ENCODE peak calls at places on chromosome 2, in ten cellular contexts. One of them, this sample, is unnamed.

GRCh38 chr2:41966431-41966893 is 81.4 kb upstream of the PKDCC start:
- DNase-seq in left kidney: peak; percentile 84
- DNase-seq in amniotic epithelial cell: peak; percentile 90
- DNase-seq in retina: no peak
- DNase-seq in ecto neural progenitor cell: no peak
- DNase-seq in AG08395: peak; percentile 95
- DNase-seq in NCI-H2029: peak; percentile 38
- DNase-seq in T-cell: no peak
- DNase-seq in stimulated activated CD8-positive, alpha-beta memory T cell treated with anti-CD3 and anti-CD28 coated beads, Interleukin-12 subunit alpha, Interleukin-12 subunit beta, amount 100 ng/mL, for 1 hour: no peak
- DNase-seq in colonic mucosa: peak; percentile 83
- DNase-seq in this sample: no peak

GRCh38 chr2:102190425-102191107 is 3.7 kb downstream of the IL1RL2 start:
- DNase-seq in left kidney: peak; percentile 79
- DNase-seq in amniotic epithelial cell: no peak
- DNase-seq in retina: peak; percentile 6
- DNase-seq in ecto neural progenitor cell: no peak
- DNase-seq in AG08395: no peak
- DNase-seq in NCI-H2029: no peak
- DNase-seq in T-cell: no peak
- DNase-seq in stimulated activated CD8-positive, alpha-beta memory T cell treated with anti-CD3 and anti-CD28 coated beads, Interleukin-12 subunit alpha, Interleukin-12 subunit beta, amount 100 ng/mL, for 1 hour: no peak
- DNase-seq in colonic mucosa: peak; percentile 22
- DNase-seq in this sample: no peak

GRCh38 chr2:218569661-218570500 is 1.2 kb downstream of the CNOT9 start:
- DNase-seq in left kidney: peak; percentile 54
- DNase-seq in amniotic epithelial cell: peak; percentile 65
- DNase-seq in retina: peak; percentile 21
- DNase-seq in ecto neural progenitor cell: no peak
- DNase-seq in AG08395: peak; percentile 26
- DNase-seq in NCI-H2029: no peak
- DNase-seq in T-cell: no peak
- DNase-seq in stimulated activated CD8-positive, alpha-beta memory T cell treated with anti-CD3 and anti-CD28 coated beads, Interleukin-12 subunit alpha, Interleukin-12 subunit beta, amount 100 ng/mL, for 1 hour: no peak
- DNase-seq in colonic mucosa: peak; percentile 29
- DNase-seq in this sample: no peak

GRCh38 chr2:182360012-182360662 is 66.7 kb downstream of the PDE1A start:
- DNase-seq in left kidney: peak; percentile 23
- DNase-seq in amniotic epithelial cell: peak; percentile 91
- DNase-seq in retina: no peak
- DNase-seq in ecto neural progenitor cell: no peak
- DNase-seq in AG08395: peak; percentile 10
- DNase-seq in NCI-H2029: no peak
- DNase-seq in T-cell: no peak
- DNase-seq in stimulated activated CD8-positive, alpha-beta memory T cell treated with anti-CD3 and anti-CD28 coated beads, Interleukin-12 subunit alpha, Interleukin-12 subunit beta, amount 100 ng/mL, for 1 hour: no peak
- DNase-seq in colonic mucosa: peak; percentile 52
- DNase-seq in this sample: no peak

GRCh38 chr2:231037202-231037730 is at the start of gene C2orf72:
- DNase-seq in left kidney: peak; percentile 75
- DNase-seq in amniotic epithelial cell: no peak
- DNase-seq in retina: peak; percentile 27
- DNase-seq in ecto neural progenitor cell: no peak
- DNase-seq in AG08395: no peak
- DNase-seq in NCI-H2029: no peak
- DNase-seq in T-cell: no peak
- DNase-seq in stimulated activated CD8-positive, alpha-beta memory T cell treated with anti-CD3 and anti-CD28 coated beads, Interleukin-12 subunit alpha, Interleukin-12 subunit beta, amount 100 ng/mL, for 1 hour: no peak
- DNase-seq in colonic mucosa: no peak
- DNase-seq in this sample: no peak

GRCh38 chr2:12493031-12493513 is 223.7 kb upstream of the TRIB2 start:
- DNase-seq in left kidney: peak; percentile 51
- DNase-seq in amniotic epithelial cell: peak; percentile 97
- DNase-seq in retina: no peak
- DNase-seq in ecto neural progenitor cell: no peak
- DNase-seq in AG08395: peak; percentile 46
- DNase-seq in NCI-H2029: no peak
- DNase-seq in T-cell: no peak
- DNase-seq in stimulated activated CD8-positive, alpha-beta memory T cell treated with anti-CD3 and anti-CD28 coated beads, Interleukin-12 subunit alpha, Interleukin-12 subunit beta, amount 100 ng/mL, for 1 hour: no peak
- DNase-seq in colonic mucosa: no peak
- DNase-seq in this sample: no peak

GRCh38 chr2:156329031-156329921 is 3.2 kb downstream of the NR4A2 start:
- DNase-seq in left kidney: peak; percentile 52
- DNase-seq in amniotic epithelial cell: no peak
- DNase-seq in retina: peak; percentile 75
- DNase-seq in ecto neural progenitor cell: no peak
- DNase-seq in AG08395: no peak
- DNase-seq in NCI-H2029: no peak
- DNase-seq in T-cell: no peak
- DNase-seq in stimulated activated CD8-positive, alpha-beta memory T cell treated with anti-CD3 and anti-CD28 coated beads, Interleukin-12 subunit alpha, Interleukin-12 subunit beta, amount 100 ng/mL, for 1 hour: no peak
- DNase-seq in colonic mucosa: no peak
- DNase-seq in this sample: no peak

GRCh38 chr2:188047760-188048159 is 243.9 kb upstream of the GULP1 start:
- DNase-seq in left kidney: no peak
- DNase-seq in amniotic epithelial cell: no peak
- DNase-seq in retina: no peak
- DNase-seq in ecto neural progenitor cell: no peak
- DNase-seq in AG08395: no peak
- DNase-seq in NCI-H2029: no peak
- DNase-seq in T-cell: no peak
- DNase-seq in stimulated activated CD8-positive, alpha-beta memory T cell treated with anti-CD3 and anti-CD28 coated beads, Interleukin-12 subunit alpha, Interleukin-12 subunit beta, amount 100 ng/mL, for 1 hour: no peak
- DNase-seq in colonic mucosa: no peak
- DNase-seq in this sample: no peak

GRCh38 chr2:18583905-18584607 is 5.3 kb downstream of the NT5C1B start:
- DNase-seq in left kidney: no peak
- DNase-seq in amniotic epithelial cell: no peak
- DNase-seq in retina: no peak
- DNase-seq in ecto neural progenitor cell: no peak
- DNase-seq in AG08395: no peak
- DNase-seq in NCI-H2029: no peak
- DNase-seq in T-cell: no peak
- DNase-seq in stimulated activated CD8-positive, alpha-beta memory T cell treated with anti-CD3 and anti-CD28 coated beads, Interleukin-12 subunit alpha, Interleukin-12 subunit beta, amount 100 ng/mL, for 1 hour: no peak
- DNase-seq in colonic mucosa: no peak
- DNase-seq in this sample: no peak

GRCh38 chr2:75041791-75042231 is 83.4 kb downstream of the POLE4 start:
- DNase-seq in left kidney: peak; percentile 13
- DNase-seq in amniotic epithelial cell: no peak
- DNase-seq in retina: no peak
- DNase-seq in ecto neural progenitor cell: no peak
- DNase-seq in AG08395: no peak
- DNase-seq in NCI-H2029: no peak
- DNase-seq in T-cell: no peak
- DNase-seq in stimulated activated CD8-positive, alpha-beta memory T cell treated with anti-CD3 and anti-CD28 coated beads, Interleukin-12 subunit alpha, Interleukin-12 subunit beta, amount 100 ng/mL, for 1 hour: no peak
- DNase-seq in colonic mucosa: no peak
- DNase-seq in this sample: no peak

GRCh38 chr2:110772383-110772755 is 40.0 kb downstream of the ACOXL start:
- DNase-seq in left kidney: no peak
- DNase-seq in amniotic epithelial cell: no peak
- DNase-seq in retina: no peak
- DNase-seq in ecto neural progenitor cell: no peak
- DNase-seq in AG08395: no peak
- DNase-seq in NCI-H2029: no peak
- DNase-seq in T-cell: no peak
- DNase-seq in stimulated activated CD8-positive, alpha-beta memory T cell treated with anti-CD3 and anti-CD28 coated beads, Interleukin-12 subunit alpha, Interleukin-12 subunit beta, amount 100 ng/mL, for 1 hour: no peak
- DNase-seq in colonic mucosa: no peak
- DNase-seq in this sample: no peak

GRCh38 chr2:84643991-84644390 is 127.7 kb downstream of the DNAH6 start:
- DNase-seq in left kidney: no peak
- DNase-seq in amniotic epithelial cell: peak; percentile 21
- DNase-seq in retina: peak; percentile 10
- DNase-seq in ecto neural progenitor cell: no peak
- DNase-seq in AG08395: no peak
- DNase-seq in NCI-H2029: no peak
- DNase-seq in T-cell: no peak
- DNase-seq in stimulated activated CD8-positive, alpha-beta memory T cell treated with anti-CD3 and anti-CD28 coated beads, Interleukin-12 subunit alpha, Interleukin-12 subunit beta, amount 100 ng/mL, for 1 hour: no peak
- DNase-seq in colonic mucosa: no peak
- DNase-seq in this sample: no peak

GRCh38 chr2:30193104-30193681 is 38.1 kb upstream of the LBH start:
- DNase-seq in left kidney: peak; percentile 24
- DNase-seq in amniotic epithelial cell: peak; percentile 54
- DNase-seq in retina: no peak
- DNase-seq in ecto neural progenitor cell: no peak
- DNase-seq in AG08395: peak; percentile 15
- DNase-seq in NCI-H2029: no peak
- DNase-seq in T-cell: no peak
- DNase-seq in stimulated activated CD8-positive, alpha-beta memory T cell treated with anti-CD3 and anti-CD28 coated beads, Interleukin-12 subunit alpha, Interleukin-12 subunit beta, amount 100 ng/mL, for 1 hour: no peak
- DNase-seq in colonic mucosa: no peak
- DNase-seq in this sample: no peak

GRCh38 chr2:191501390-191502168 is 176.4 kb upstream of the NABP1 start:
- DNase-seq in left kidney: peak; percentile 61
- DNase-seq in amniotic epithelial cell: peak; percentile 63
- DNase-seq in retina: peak; percentile 46
- DNase-seq in ecto neural progenitor cell: no peak
- DNase-seq in AG08395: peak; percentile 63
- DNase-seq in NCI-H2029: no peak
- DNase-seq in T-cell: no peak
- DNase-seq in stimulated activated CD8-positive, alpha-beta memory T cell treated with anti-CD3 and anti-CD28 coated beads, Interleukin-12 subunit alpha, Interleukin-12 subunit beta, amount 100 ng/mL, for 1 hour: no peak
- DNase-seq in colonic mucosa: no peak
- DNase-seq in this sample: no peak

GRCh38 chr2:100984892-100985307 is 17.2 kb upstream of the RPL31 start:
- DNase-seq in left kidney: peak; percentile 89
- DNase-seq in amniotic epithelial cell: peak; percentile 59
- DNase-seq in retina: peak; percentile 76
- DNase-seq in ecto neural progenitor cell: peak; percentile 81
- DNase-seq in AG08395: peak; percentile 73
- DNase-seq in NCI-H2029: peak; percentile 47
- DNase-seq in T-cell: peak; percentile 79
- DNase-seq in stimulated activated CD8-positive, alpha-beta memory T cell treated with anti-CD3 and anti-CD28 coated beads, Interleukin-12 subunit alpha, Interleukin-12 subunit beta, amount 100 ng/mL, for 1 hour: peak; percentile 64
- DNase-seq in colonic mucosa: peak; percentile 73
- DNase-seq in this sample: peak; percentile 72

GRCh38 chr2:113910110-113910717 is 20.3 kb downstream of the ACTR3 start:
- DNase-seq in left kidney: no peak
- DNase-seq in amniotic epithelial cell: no peak
- DNase-seq in retina: no peak
- DNase-seq in ecto neural progenitor cell: no peak
- DNase-seq in AG08395: no peak
- DNase-seq in NCI-H2029: no peak
- DNase-seq in T-cell: no peak
- DNase-seq in stimulated activated CD8-positive, alpha-beta memory T cell treated with anti-CD3 and anti-CD28 coated beads, Interleukin-12 subunit alpha, Interleukin-12 subunit beta, amount 100 ng/mL, for 1 hour: peak; percentile 56
- DNase-seq in colonic mucosa: no peak
- DNase-seq in this sample: no peak

GRCh38 chr2:177147093-177147694 is 65.4 kb upstream of the HNRNPA3 start:
- DNase-seq in left kidney: peak; percentile 85
- DNase-seq in amniotic epithelial cell: peak; percentile 66
- DNase-seq in retina: peak; percentile 29
- DNase-seq in ecto neural progenitor cell: no peak
- DNase-seq in AG08395: peak; percentile 56
- DNase-seq in NCI-H2029: peak; percentile 34
- DNase-seq in T-cell: peak; percentile 9
- DNase-seq in stimulated activated CD8-positive, alpha-beta memory T cell treated with anti-CD3 and anti-CD28 coated beads, Interleukin-12 subunit alpha, Interleukin-12 subunit beta, amount 100 ng/mL, for 1 hour: no peak
- DNase-seq in colonic mucosa: no peak
- DNase-seq in this sample: no peak

GRCh38 chr2:121085801-121086200 is 199.2 kb downstream of the TFCP2L1 start:
- DNase-seq in left kidney: no peak
- DNase-seq in amniotic epithelial cell: no peak
- DNase-seq in retina: no peak
- DNase-seq in ecto neural progenitor cell: no peak
- DNase-seq in AG08395: no peak
- DNase-seq in NCI-H2029: peak; percentile 44
- DNase-seq in T-cell: no peak
- DNase-seq in stimulated activated CD8-positive, alpha-beta memory T cell treated with anti-CD3 and anti-CD28 coated beads, Interleukin-12 subunit alpha, Interleukin-12 subunit beta, amount 100 ng/mL, for 1 hour: no peak
- DNase-seq in colonic mucosa: no peak
- DNase-seq in this sample: no peak

GRCh38 chr2:164882276-164882675 is 40.7 kb upstream of the COBLL1 start:
- DNase-seq in left kidney: no peak
- DNase-seq in amniotic epithelial cell: peak; percentile 53
- DNase-seq in retina: no peak
- DNase-seq in ecto neural progenitor cell: no peak
- DNase-seq in AG08395: no peak
- DNase-seq in NCI-H2029: no peak
- DNase-seq in T-cell: no peak
- DNase-seq in stimulated activated CD8-positive, alpha-beta memory T cell treated with anti-CD3 and anti-CD28 coated beads, Interleukin-12 subunit alpha, Interleukin-12 subunit beta, amount 100 ng/mL, for 1 hour: no peak
- DNase-seq in colonic mucosa: no peak
- DNase-seq in this sample: no peak

GRCh38 chr2:175976758-175977157 is 25.3 kb downstream of the LNPK start:
- DNase-seq in left kidney: no peak
- DNase-seq in amniotic epithelial cell: no peak
- DNase-seq in retina: no peak
- DNase-seq in ecto neural progenitor cell: no peak
- DNase-seq in AG08395: no peak
- DNase-seq in NCI-H2029: no peak
- DNase-seq in T-cell: no peak
- DNase-seq in stimulated activated CD8-positive, alpha-beta memory T cell treated with anti-CD3 and anti-CD28 coated beads, Interleukin-12 subunit alpha, Interleukin-12 subunit beta, amount 100 ng/mL, for 1 hour: no peak
- DNase-seq in colonic mucosa: no peak
- DNase-seq in this sample: no peak

GRCh38 chr2:54675281-54675680 is 48.2 kb upstream of the EML6 start:
- DNase-seq in left kidney: no peak
- DNase-seq in amniotic epithelial cell: no peak
- DNase-seq in retina: no peak
- DNase-seq in ecto neural progenitor cell: no peak
- DNase-seq in AG08395: no peak
- DNase-seq in NCI-H2029: no peak
- DNase-seq in T-cell: no peak
- DNase-seq in stimulated activated CD8-positive, alpha-beta memory T cell treated with anti-CD3 and anti-CD28 coated beads, Interleukin-12 subunit alpha, Interleukin-12 subunit beta, amount 100 ng/mL, for 1 hour: no peak
- DNase-seq in colonic mucosa: no peak
- DNase-seq in this sample: no peak

GRCh38 chr2:170155723-170156253 is 22.2 kb upstream of the MYO3B start:
- DNase-seq in left kidney: no peak
- DNase-seq in amniotic epithelial cell: peak; percentile 29
- DNase-seq in retina: no peak
- DNase-seq in ecto neural progenitor cell: no peak
- DNase-seq in AG08395: peak; percentile 14
- DNase-seq in NCI-H2029: no peak
- DNase-seq in T-cell: no peak
- DNase-seq in stimulated activated CD8-positive, alpha-beta memory T cell treated with anti-CD3 and anti-CD28 coated beads, Interleukin-12 subunit alpha, Interleukin-12 subunit beta, amount 100 ng/mL, for 1 hour: no peak
- DNase-seq in colonic mucosa: no peak
- DNase-seq in this sample: no peak

GRCh38 chr2:148899638-148900318 is 24.8 kb downstream of the KIF5C start:
- DNase-seq in left kidney: peak; percentile 29
- DNase-seq in amniotic epithelial cell: no peak
- DNase-seq in retina: no peak
- DNase-seq in ecto neural progenitor cell: no peak
- DNase-seq in AG08395: no peak
- DNase-seq in NCI-H2029: peak; percentile 34
- DNase-seq in T-cell: no peak
- DNase-seq in stimulated activated CD8-positive, alpha-beta memory T cell treated with anti-CD3 and anti-CD28 coated beads, Interleukin-12 subunit alpha, Interleukin-12 subunit beta, amount 100 ng/mL, for 1 hour: no peak
- DNase-seq in colonic mucosa: no peak
- DNase-seq in this sample: no peak

GRCh38 chr2:65465124-65465523 is 32.7 kb upstream of the SPRED2 start:
- DNase-seq in left kidney: no peak
- DNase-seq in amniotic epithelial cell: peak; percentile 4
- DNase-seq in retina: no peak
- DNase-seq in ecto neural progenitor cell: no peak
- DNase-seq in AG08395: peak; percentile 28
- DNase-seq in NCI-H2029: no peak
- DNase-seq in T-cell: no peak
- DNase-seq in stimulated activated CD8-positive, alpha-beta memory T cell treated with anti-CD3 and anti-CD28 coated beads, Interleukin-12 subunit alpha, Interleukin-12 subunit beta, amount 100 ng/mL, for 1 hour: no peak
- DNase-seq in colonic mucosa: no peak
- DNase-seq in this sample: no peak

GRCh38 chr2:133569416-133569815 is 1.2 kb upstream of the NCKAP5 start:
- DNase-seq in left kidney: peak; percentile 57
- DNase-seq in amniotic epithelial cell: no peak
- DNase-seq in retina: no peak
- DNase-seq in ecto neural progenitor cell: no peak
- DNase-seq in AG08395: no peak
- DNase-seq in NCI-H2029: no peak
- DNase-seq in T-cell: no peak
- DNase-seq in stimulated activated CD8-positive, alpha-beta memory T cell treated with anti-CD3 and anti-CD28 coated beads, Interleukin-12 subunit alpha, Interleukin-12 subunit beta, amount 100 ng/mL, for 1 hour: no peak
- DNase-seq in colonic mucosa: no peak
- DNase-seq in this sample: no peak

GRCh38 chr2:144456680-144457079 is 63.2 kb downstream of the ZEB2 start:
- DNase-seq in left kidney: no peak
- DNase-seq in amniotic epithelial cell: peak; percentile 95
- DNase-seq in retina: no peak
- DNase-seq in ecto neural progenitor cell: no peak
- DNase-seq in AG08395: peak; percentile 87
- DNase-seq in NCI-H2029: no peak
- DNase-seq in T-cell: no peak
- DNase-seq in stimulated activated CD8-positive, alpha-beta memory T cell treated with anti-CD3 and anti-CD28 coated beads, Interleukin-12 subunit alpha, Interleukin-12 subunit beta, amount 100 ng/mL, for 1 hour: no peak
- DNase-seq in colonic mucosa: no peak
- DNase-seq in this sample: no peak

GRCh38 chr2:57947398-57947797 is 99.2 kb upstream of the VRK2 start:
- DNase-seq in left kidney: no peak
- DNase-seq in amniotic epithelial cell: no peak
- DNase-seq in retina: no peak
- DNase-seq in ecto neural progenitor cell: no peak
- DNase-seq in AG08395: no peak
- DNase-seq in NCI-H2029: no peak
- DNase-seq in T-cell: no peak
- DNase-seq in stimulated activated CD8-positive, alpha-beta memory T cell treated with anti-CD3 and anti-CD28 coated beads, Interleukin-12 subunit alpha, Interleukin-12 subunit beta, amount 100 ng/mL, for 1 hour: no peak
- DNase-seq in colonic mucosa: no peak
- DNase-seq in this sample: no peak

GRCh38 chr2:237869357-237870102 is 10.1 kb downstream of the RAMP1 start:
- DNase-seq in left kidney: no peak
- DNase-seq in amniotic epithelial cell: no peak
- DNase-seq in retina: no peak
- DNase-seq in ecto neural progenitor cell: no peak
- DNase-seq in AG08395: no peak
- DNase-seq in NCI-H2029: no peak
- DNase-seq in T-cell: no peak
- DNase-seq in stimulated activated CD8-positive, alpha-beta memory T cell treated with anti-CD3 and anti-CD28 coated beads, Interleukin-12 subunit alpha, Interleukin-12 subunit beta, amount 100 ng/mL, for 1 hour: no peak
- DNase-seq in colonic mucosa: no peak
- DNase-seq in this sample: no peak